ENCODE peak calls at places on chromosomes 4 and X, in five cellular contexts. M is upper lobe of right lung; X is effector memory CD4-positive, alpha-beta T cell; J is neural progenitor cell; Y is CD8-positive, alpha-beta memory T cell. Z is an unnamed sample.

GRCh38 chr4:52198356-52198755 is 147.3 kb downstream of the SPATA18 start:
- DNase-seq in M (no peak), X (no peak), J (no peak), Y (no peak), Z (no peak)

GRCh38 chr4:84971319-84971932 is 4.9 kb upstream of the WDFY3 start:
- DNase-seq in M (no peak), X (no peak), J (peak), Y (no peak), Z (no peak)

GRCh38 chr4:175536852-175537453 is 275.1 kb downstream of the GPM6A start:
- DNase-seq in M (no peak), X (no peak), J (peak), Y (no peak), Z (no peak)

GRCh38 chrX:49155243-49155899 is 7.2 kb upstream of the MAGIX start:
- DNase-seq in M (no peak), X (no peak), J (peak), Y (peak), Z (peak)

GRCh38 chr4:111028829-111029228 is 406.0 kb upstream of the PITX2 start:
- DNase-seq in M (no peak), X (no peak), J (no peak), Y (no peak), Z (no peak)

GRCh38 chrX:40097492-40098263 is at the start of gene BCOR:
- DNase-seq in M (peak), X (peak), J (peak), Y (peak), Z (peak)

GRCh38 chr4:17718471-17718870 is 63.0 kb downstream of the FAM184B start:
- DNase-seq in M (no peak), X (no peak), J (no peak), Y (no peak), Z (no peak)

GRCh38 chr4:24598025-24598424 is 13.7 kb upstream of the DHX15 start:
- DNase-seq in M (peak), X (no peak), J (no peak), Y (no peak), Z (no peak)

GRCh38 chr4:107825072-107825789 is 499 bp downstream of the SGMS2 start:
- DNase-seq in M (peak), X (no peak), J (peak), Y (no peak), Z (peak)

GRCh38 chr4:102787096-102787867 is 26.5 kb upstream of the MANBA start:
- DNase-seq in M (no peak), X (no peak), J (no peak), Y (no peak), Z (no peak)

GRCh38 chr4:2570551-2571222 is 34.2 kb downstream of the FAM193A start:
- DNase-seq in M (no peak), X (no peak), J (no peak), Y (peak), Z (no peak)

GRCh38 chrX:78111140-78111931 is 7.3 kb downstream of the PGK1 start:
- DNase-seq in M (no peak), X (no peak), J (no peak), Y (no peak), Z (no peak)

GRCh38 chrX:46953597-46953996 is 41.4 kb downstream of the JADE3 start:
- DNase-seq in M (no peak), X (no peak), J (peak), Y (no peak), Z (no peak)

GRCh38 chr4:5895287-5895686 is 2.4 kb upstream of the CRMP1 start:
- DNase-seq in M (no peak), X (no peak), J (no peak), Y (no peak), Z (no peak)

GRCh38 chrX:44223150-44223549 is 120.3 kb downstream of the EFHC2 start:
- DNase-seq in M (no peak), X (no peak), J (no peak), Y (no peak), Z (no peak)

GRCh38 chr4:16626945-16627344 is 271.5 kb downstream of the LDB2 start:
- DNase-seq in M (no peak), X (no peak), J (no peak), Y (no peak), Z (peak)

GRCh38 chr4:40923326-40924095 is 173.8 kb downstream of the NSUN7 start:
- DNase-seq in M (no peak), X (no peak), J (no peak), Y (no peak), Z (peak)

GRCh38 chrX:45781901-45782553 is 581.4 kb upstream of the DIPK2B start:
- DNase-seq in M (no peak), X (no peak), J (peak), Y (no peak), Z (no peak)

GRCh38 chr4:5212255-5213032 is 161.2 kb downstream of the STK32B start:
- DNase-seq in M (no peak), X (no peak), J (no peak), Y (no peak), Z (no peak)

GRCh38 chr4:56211202-56211601 is 176.1 kb downstream of the AASDH start:
- DNase-seq in M (no peak), X (no peak), J (peak), Y (no peak), Z (no peak)

GRCh38 chr4:137968956-137969709 is 273.0 kb downstream of the SLC7A11 start:
- DNase-seq in M (no peak), X (no peak), J (no peak), Y (no peak), Z (no peak)

GRCh38 chr4:36208884-36209473 is 35.3 kb downstream of the ARAP2 start:
- DNase-seq in M (no peak), X (no peak), J (no peak), Y (peak), Z (no peak)

GRCh38 chr4:8580321-8581093 is at the start of gene GPR78:
- DNase-seq in M (peak), X (no peak), J (peak), Y (no peak), Z (peak)

GRCh38 chrX:103464071-103464773 is 55.1 kb downstream of the RAB40A start:
- DNase-seq in M (no peak), X (no peak), J (peak), Y (peak), Z (no peak)

GRCh38 chrX:150573702-150574101 is 5.3 kb downstream of the MTM1 start:
- DNase-seq in M (no peak), X (no peak), J (no peak), Y (no peak), Z (no peak)

GRCh38 chr4:5863461-5864113 is 29.3 kb downstream of the CRMP1 start:
- DNase-seq in M (no peak), X (no peak), J (no peak), Y (no peak), Z (no peak)

GRCh38 chr4:10085386-10085785 is 31.2 kb downstream of the WDR1 start:
- DNase-seq in M (peak), X (no peak), J (no peak), Y (no peak), Z (peak)

GRCh38 chr4:25727711-25728493 is 72.3 kb downstream of the SLC34A2 start:
- DNase-seq in M (no peak), X (no peak), J (no peak), Y (no peak), Z (no peak)

GRCh38 chrX:32137525-32137924 is 1065.7 kb upstream of the FTHL17 start:
- DNase-seq in M (no peak), X (no peak), J (peak), Y (no peak), Z (no peak)

GRCh38 chrX:10617964-10618342 is 2.4 kb downstream of the MID1 start:
- DNase-seq in M (no peak), X (no peak), J (no peak), Y (no peak), Z (no peak)

GRCh38 chrX:10619311-10620015 is 922 bp downstream of the MID1 start:
- DNase-seq in M (no peak), X (no peak), J (no peak), Y (no peak), Z (no peak)

GRCh38 chrX:10617186-10617963 is 3.0 kb downstream of the MID1 start:
- DNase-seq in M (no peak), X (no peak), J (peak), Y (no peak), Z (no peak)

GRCh38 chrX:10620121-10620699 is at the start of gene MID1:
- DNase-seq in M (peak), X (no peak), J (peak), Y (no peak), Z (peak)

DNA sequence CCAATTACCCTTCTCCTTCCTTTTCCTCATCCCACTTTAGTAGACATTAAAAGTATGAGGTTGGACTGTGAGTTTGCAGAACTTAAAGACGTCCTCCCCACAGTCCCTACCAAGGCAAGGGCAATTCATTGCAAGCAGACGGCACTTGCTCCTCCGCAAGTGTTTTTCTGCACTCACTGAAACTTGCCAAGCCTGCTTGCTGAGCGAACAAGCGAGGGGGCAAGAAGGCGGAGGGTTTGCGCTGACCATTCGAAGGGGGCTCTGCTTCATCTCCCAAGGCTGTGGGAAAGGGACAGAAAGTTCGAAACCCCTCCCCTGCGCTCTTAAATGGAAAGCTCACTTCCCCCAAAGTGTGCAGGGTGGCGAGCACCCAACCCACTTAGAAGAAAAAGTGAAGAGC is 1.5 kb downstream of the MID1 start:
- DNase-seq in M (no peak), X (no peak), J (peak), Y (no peak), Z (no peak)
- H3K4me3 ChIP-seq in M (peak), X (no peak), J (peak), Y (no peak), Z (peak)

GRCh38 chrX:30576881-30577280 is 685 bp downstream of the TASL start:
- DNase-seq in M (no peak), X (no peak), J (no peak), Y (no peak), Z (no peak)
- H3K4me3 ChIP-seq in M (peak), X (peak), J (no peak), Y (peak), Z (no peak)

GRCh38 chr4:182913036-182913435 is 4.2 kb downstream of the DCTD start:
- DNase-seq in M (no peak), X (no peak), J (no peak), Y (no peak), Z (no peak)
- H3K4me3 ChIP-seq in M (no peak), X (no peak), J (no peak), Y (no peak), Z (no peak)

GRCh38 chr4:74362347-74362746 is 2.6 kb upstream of the EREG start:
- DNase-seq in M (no peak), X (no peak), J (no peak), Y (no peak), Z (no peak)

GRCh38 chr4:74367656-74368055 is 2.7 kb downstream of the EREG start:
- DNase-seq in M (no peak), X (no peak), J (no peak), Y (no peak), Z (no peak)

GRCh38 chr4:74365761-74366160 is 816 bp downstream of the EREG start:
- DNase-seq in M (peak), X (no peak), J (peak), Y (no peak), Z (no peak)

GRCh38 chr4:74366367-74366891 is 1.5 kb downstream of the EREG start:
- DNase-seq in M (no peak), X (no peak), J (no peak), Y (no peak), Z (no peak)

GRCh38 chr4:74364649-74365491 is at the start of gene EREG:
- DNase-seq in M (peak), X (no peak), J (peak), Y (no peak), Z (no peak)
- H3K4me3 ChIP-seq in M (peak), X (peak), J (peak), Y (peak), Z (peak)

GRCh38 chr4:3877236-3877635 is 111.1 kb downstream of the ADRA2C start:
- DNase-seq in M (no peak), X (no peak), J (no peak), Y (no peak), Z (no peak)

GRCh38 chr4:3880595-3881120 is 114.5 kb downstream of the ADRA2C start:
- DNase-seq in M (peak), X (peak), J (peak), Y (peak), Z (peak)

GRCh38 chr4:3878678-3879077 is 112.5 kb downstream of the ADRA2C start:
- DNase-seq in M (no peak), X (no peak), J (no peak), Y (no peak), Z (no peak)

GRCh38 chr4:3877868-3878267 is 111.7 kb downstream of the ADRA2C start:
- DNase-seq in M (no peak), X (no peak), J (no peak), Y (no peak), Z (no peak)

DNA sequence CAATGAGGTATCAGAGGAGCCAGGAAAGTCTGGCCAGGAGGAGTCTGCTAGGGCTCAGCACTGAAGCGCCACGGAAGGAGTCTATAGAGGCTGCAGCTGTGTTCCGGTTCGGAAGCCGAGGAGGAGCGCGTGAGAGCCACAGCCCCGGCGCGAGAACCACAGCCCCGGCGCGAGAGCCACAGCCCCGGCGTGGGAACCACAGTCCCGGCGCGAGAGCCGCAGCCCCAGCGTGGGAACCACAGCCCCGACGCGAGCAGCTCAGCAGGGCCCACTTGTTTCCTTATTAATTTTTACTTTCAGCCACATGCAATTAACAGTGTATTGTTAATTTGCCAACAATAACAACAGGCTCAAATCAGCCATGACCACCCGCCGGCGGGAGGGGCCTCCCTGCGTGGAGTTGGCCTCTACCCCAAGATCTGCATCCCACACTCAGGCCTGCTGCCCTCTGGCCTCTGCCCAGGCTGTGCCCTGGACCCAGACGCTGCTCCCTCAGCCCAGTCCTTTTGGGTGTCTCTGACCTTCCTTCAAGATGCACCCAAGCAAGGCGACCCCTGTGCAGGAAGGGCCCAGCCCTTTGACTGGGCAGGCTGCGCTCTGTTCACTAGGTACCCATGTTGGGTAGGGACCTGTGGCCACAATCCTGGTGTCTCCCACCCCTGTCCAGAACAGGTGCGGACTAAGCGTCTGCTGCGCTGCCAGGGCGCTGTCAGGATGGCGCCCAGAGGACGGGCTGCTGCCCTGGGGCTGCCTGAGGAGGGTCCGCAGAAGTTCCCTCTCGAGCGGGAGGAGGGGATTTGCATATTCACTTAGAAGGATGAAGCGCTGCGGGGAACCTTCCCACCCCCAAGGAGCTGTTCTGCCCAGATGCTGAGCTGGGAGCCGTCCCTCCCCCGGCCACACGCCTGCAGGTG is 113.8 kb downstream of the ADRA2C start:
- DNase-seq in M (peak), X (no peak), J (no peak), Y (peak), Z (peak)
- H3K4me3 ChIP-seq in M (no peak), X (peak), J (peak), Y (peak), Z (no peak)

GRCh38 chr4:90126805-90127204 is 389 bp upstream of the CCSER1 start:
- DNase-seq in M (no peak), X (no peak), J (no peak), Y (no peak), Z (no peak)

GRCh38 chr4:90121961-90122748 is 5.0 kb upstream of the CCSER1 start:
- DNase-seq in M (no peak), X (no peak), J (no peak), Y (no peak), Z (no peak)

GRCh38 chr4:90127706-90128345 is 632 bp downstream of the CCSER1 start:
- DNase-seq in M (peak), X (no peak), J (peak), Y (no peak), Z (no peak)

DNA sequence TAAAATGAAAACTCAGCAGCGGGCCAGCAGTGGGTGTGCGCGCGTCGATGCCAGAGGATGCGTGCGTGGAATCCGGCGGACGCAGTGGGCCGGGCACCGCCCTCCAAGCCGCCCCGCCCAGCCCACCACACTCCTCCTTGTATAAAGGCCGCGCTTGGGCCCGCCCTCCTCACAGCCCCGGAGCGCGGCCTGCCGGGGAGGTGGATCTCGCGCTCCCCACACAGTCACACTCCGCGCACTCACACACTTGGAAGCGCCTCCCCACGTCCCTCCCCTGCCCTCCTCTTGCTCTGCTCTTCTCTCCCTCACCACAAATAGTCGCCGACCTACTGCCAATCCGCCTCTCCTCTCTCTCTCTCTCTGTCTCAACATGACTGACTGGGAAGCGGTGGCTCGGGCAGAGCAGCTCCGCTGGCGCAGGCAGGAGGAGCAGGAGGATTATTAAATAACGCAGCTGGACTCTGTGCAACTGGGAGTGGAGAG is at the start of gene CCSER1:
- DNase-seq in M (peak), X (peak), J (peak), Y (peak), Z (peak)
- H3K4me3 ChIP-seq in M (peak), X (peak), J (peak), Y (no peak), Z (peak)

GRCh38 chr4:163195247-163195765 is 28.6 kb upstream of the NAF1 start:
- DNase-seq in M (no peak), X (no peak), J (no peak), Y (no peak), Z (no peak)

GRCh38 chr4:163196904-163197505 is 30.3 kb upstream of the NAF1 start:
- DNase-seq in M (no peak), X (no peak), J (no peak), Y (no peak), Z (no peak)

GRCh38 chr4:163201358-163201757 is 34.7 kb upstream of the NAF1 start:
- DNase-seq in M (no peak), X (no peak), J (no peak), Y (no peak), Z (no peak)

DNA sequence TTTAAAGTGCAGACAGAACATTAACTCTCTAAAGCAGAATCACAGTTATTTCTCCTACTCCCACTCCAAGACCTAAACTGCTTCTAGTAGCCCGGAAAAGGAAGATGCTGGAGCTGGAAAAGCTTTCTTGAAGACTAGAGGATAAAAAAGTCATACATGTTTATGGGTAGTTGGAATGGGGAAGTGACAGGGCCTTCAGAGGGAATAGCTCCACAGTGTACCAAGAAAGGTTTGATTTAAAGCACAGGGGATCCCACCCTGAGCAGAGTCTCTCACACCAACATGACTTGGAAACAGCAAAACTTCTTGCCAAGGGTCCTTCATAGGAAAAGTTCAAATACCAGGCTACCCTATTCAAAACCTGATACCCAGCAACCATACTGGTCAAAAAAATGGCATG is 34.3 kb upstream of the NAF1 start:
- DNase-seq in M (no peak), X (no peak), J (no peak), Y (no peak), Z (no peak)
- H3K4me3 ChIP-seq in M (no peak), X (no peak), J (no peak), Y (no peak), Z (no peak)

GRCh38 chrX:153966841-153967535 is 4.6 kb downstream of the HCFC1 start:
- DNase-seq in M (no peak), X (no peak), J (no peak), Y (no peak), Z (no peak)
- H3K4me3 ChIP-seq in M (peak), X (peak), J (no peak), Y (peak), Z (no peak)